ENCODE peak calls at places on chromosomes 1 and 21, in four cellular contexts. One of them, this sample, is unnamed. For H3K27me3 and H3K9me3, the result is how much of the 10 kb centered on the place peaks cover.

GRCh38 chr21:8991968-8992621 is 1529.3 kb upstream of the TPTE start:
- DNase-seq in Panc1: peak
- DNase-seq in esophagus squamous epithelium: no peak
- DNase-seq in body of pancreas: no peak
- DNase-seq in this sample: no peak

GRCh38 chr1:159924791-159925712 is at the start of gene TAGLN2:
- DNase-seq in Panc1: peak
- DNase-seq in esophagus squamous epithelium: peak
- DNase-seq in body of pancreas: peak
- DNase-seq in this sample: peak

GRCh38 chr1:26284597-26285351 is 4.9 kb downstream of the SH3BGRL3 start:
- DNase-seq in Panc1: peak
- DNase-seq in esophagus squamous epithelium: peak
- DNase-seq in body of pancreas: peak
- DNase-seq in this sample: peak

GRCh38 chr1:48182441-48182840 is 40.1 kb upstream of the SLC5A9 start:
- DNase-seq in Panc1: no peak
- DNase-seq in esophagus squamous epithelium: no peak
- DNase-seq in body of pancreas: no peak
- DNase-seq in this sample: no peak

GRCh38 chr1:3668585-3669300 is 16.4 kb downstream of the TP73 start:
- DNase-seq in Panc1: no peak
- DNase-seq in esophagus squamous epithelium: no peak
- DNase-seq in body of pancreas: peak
- DNase-seq in this sample: no peak

GRCh38 chr1:29975036-29975694 is 738.8 kb downstream of the PTPRU start:
- DNase-seq in Panc1: no peak
- DNase-seq in esophagus squamous epithelium: no peak
- DNase-seq in body of pancreas: no peak
- DNase-seq in this sample: peak

GRCh38 chr1:201536542-201536941 is 2.4 kb upstream of the NAV1 start:
- DNase-seq in Panc1: no peak
- DNase-seq in esophagus squamous epithelium: no peak
- DNase-seq in body of pancreas: no peak
- DNase-seq in this sample: no peak

GRCh38 chr1:74392848-74393247 is 119.6 kb downstream of the LRRC53 start:
- DNase-seq in Panc1: no peak
- DNase-seq in esophagus squamous epithelium: no peak
- DNase-seq in body of pancreas: no peak
- DNase-seq in this sample: no peak

GRCh38 chr1:200379431-200379755 is 30.4 kb downstream of the ZNF281 start:
- DNase-seq in Panc1: peak
- DNase-seq in esophagus squamous epithelium: no peak
- DNase-seq in body of pancreas: no peak
- DNase-seq in this sample: no peak

GRCh38 chr1:233446935-233447334 is 119.4 kb downstream of the MAP3K21 start:
- DNase-seq in Panc1: no peak
- DNase-seq in esophagus squamous epithelium: no peak
- DNase-seq in body of pancreas: no peak
- DNase-seq in this sample: no peak

GRCh38 chr1:39141925-39142324 is 62.6 kb upstream of the MACF1 start:
- DNase-seq in Panc1: no peak
- DNase-seq in esophagus squamous epithelium: no peak
- DNase-seq in body of pancreas: no peak
- DNase-seq in this sample: no peak

GRCh38 chr1:1763657-1764621 is 14.3 kb downstream of the NADK start:
- DNase-seq in Panc1: no peak
- DNase-seq in esophagus squamous epithelium: peak
- DNase-seq in body of pancreas: peak
- DNase-seq in this sample: no peak

GRCh38 chr21:17818158-17819113 is 720 bp downstream of the C21orf91 start:
- DNase-seq in Panc1: no peak
- DNase-seq in esophagus squamous epithelium: no peak
- DNase-seq in body of pancreas: peak
- DNase-seq in this sample: peak

GRCh38 chr21:35743571-35743970 is 316.8 kb downstream of the SETD4 start:
- DNase-seq in Panc1: no peak
- DNase-seq in esophagus squamous epithelium: no peak
- DNase-seq in body of pancreas: no peak
- DNase-seq in this sample: no peak

DNA sequence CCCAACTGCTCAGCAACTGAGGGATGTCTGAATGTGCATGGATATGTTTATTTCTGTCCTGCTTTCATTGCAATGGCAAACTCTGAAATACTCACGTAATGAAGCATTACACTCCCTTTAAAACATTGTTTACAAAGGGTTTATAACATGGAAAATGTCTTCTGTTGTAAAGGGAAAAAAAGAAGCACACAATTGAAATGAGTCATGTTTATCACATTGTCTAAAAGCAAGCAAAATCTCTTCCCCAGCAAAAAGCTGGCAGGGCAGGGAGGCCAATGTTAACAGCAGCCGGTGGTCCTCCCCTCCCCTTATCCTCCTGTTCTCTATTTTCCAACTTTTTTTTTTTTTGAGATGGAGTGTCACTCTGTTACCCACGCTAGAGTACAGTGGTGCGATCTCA is 3.9 kb upstream of the EFNA1 start:
- DNase-seq in Panc1: no peak
- DNase-seq in esophagus squamous epithelium: no peak
- DNase-seq in body of pancreas: no peak
- DNase-seq in this sample: no peak
- H3K27me3 ChIP-seq in Panc1: under half
- H3K27me3 ChIP-seq in esophagus squamous epithelium: under half
- H3K27me3 ChIP-seq in body of pancreas: under half
- H3K27me3 ChIP-seq in this sample: under half

DNA sequence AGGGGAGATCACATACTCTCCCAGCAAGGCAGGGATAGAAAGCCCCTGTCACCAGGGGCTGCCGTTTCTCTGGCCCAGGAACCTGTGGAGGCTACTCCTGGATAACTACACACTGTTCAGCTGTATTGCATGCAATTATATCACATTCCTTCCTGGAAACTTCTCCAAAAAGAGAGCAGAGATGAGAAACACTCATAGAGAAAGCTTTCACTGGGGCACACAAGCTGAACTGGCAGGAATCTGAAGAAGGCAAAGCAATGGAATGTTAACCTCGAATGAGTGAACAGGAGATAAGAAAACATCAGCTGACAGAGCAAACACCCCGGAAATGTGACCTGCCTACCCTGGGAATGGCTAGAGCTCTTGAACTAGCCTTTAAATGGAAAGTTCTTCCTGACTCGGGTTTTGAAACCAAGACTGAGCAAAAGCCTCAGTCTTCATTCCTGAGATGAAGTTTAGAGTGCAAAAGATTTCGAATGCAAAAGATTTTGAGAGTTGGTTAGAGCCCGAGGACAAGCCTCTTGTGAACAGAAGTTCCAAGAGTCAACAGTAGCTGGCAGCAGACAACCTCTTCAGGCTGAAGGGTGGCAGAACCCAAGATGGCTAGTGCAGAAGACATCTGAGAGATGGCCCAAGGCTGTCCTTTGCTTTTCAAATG is 32.3 kb downstream of the CCN1 start:
- DNase-seq in Panc1: peak
- DNase-seq in esophagus squamous epithelium: no peak
- DNase-seq in body of pancreas: peak
- DNase-seq in this sample: peak
- TF ChIP-seq CTCF in Panc1: peak
- TF ChIP-seq CTCF in esophagus squamous epithelium: no peak
- TF ChIP-seq CTCF in body of pancreas: peak
- TF ChIP-seq CTCF in this sample: peak

DNA sequence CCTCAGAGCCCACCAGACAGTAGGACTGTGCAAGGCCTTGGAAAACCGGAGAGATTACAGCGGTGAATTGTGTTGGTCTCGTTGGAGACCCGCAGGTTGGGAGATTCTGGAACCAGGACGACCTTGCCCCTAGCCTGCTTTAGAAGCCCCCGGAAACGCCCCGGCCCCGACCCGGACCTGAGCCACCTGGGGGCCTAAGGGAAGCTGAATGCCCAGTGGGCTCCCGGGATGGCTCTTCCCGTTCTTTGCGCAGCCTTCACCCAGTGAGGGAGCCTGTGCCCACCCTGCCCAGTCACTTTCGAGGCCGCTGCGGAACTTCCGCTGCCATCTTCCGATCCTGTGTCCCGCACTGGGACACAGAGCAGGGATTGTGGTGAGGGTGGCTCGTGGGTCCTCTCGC is 254.4 kb downstream of the FAM72C start:
- DNase-seq in Panc1: no peak
- DNase-seq in esophagus squamous epithelium: no peak
- DNase-seq in body of pancreas: no peak
- DNase-seq in this sample: no peak
- H3K9me3 ChIP-seq in Panc1: under half
- H3K9me3 ChIP-seq in esophagus squamous epithelium: under half
- H3K9me3 ChIP-seq in body of pancreas: under half
- H3K9me3 ChIP-seq in this sample: under half

GRCh38 chr1:167420510-167420909 is 97.8 kb downstream of the CD247 start:
- DNase-seq in Panc1: no peak
- DNase-seq in esophagus squamous epithelium: no peak
- DNase-seq in body of pancreas: no peak
- DNase-seq in this sample: no peak

GRCh38 chr1:167412920-167413319 is 105.4 kb downstream of the CD247 start:
- DNase-seq in Panc1: no peak
- DNase-seq in esophagus squamous epithelium: no peak
- DNase-seq in body of pancreas: peak
- DNase-seq in this sample: no peak

GRCh38 chr1:167413328-167413727 is 105.0 kb downstream of the CD247 start:
- DNase-seq in Panc1: no peak
- DNase-seq in esophagus squamous epithelium: no peak
- DNase-seq in body of pancreas: peak
- DNase-seq in this sample: no peak

GRCh38 chr1:167416506-167416905 is 101.8 kb downstream of the CD247 start:
- DNase-seq in Panc1: no peak
- DNase-seq in esophagus squamous epithelium: no peak
- DNase-seq in body of pancreas: no peak
- DNase-seq in this sample: no peak

DNA sequence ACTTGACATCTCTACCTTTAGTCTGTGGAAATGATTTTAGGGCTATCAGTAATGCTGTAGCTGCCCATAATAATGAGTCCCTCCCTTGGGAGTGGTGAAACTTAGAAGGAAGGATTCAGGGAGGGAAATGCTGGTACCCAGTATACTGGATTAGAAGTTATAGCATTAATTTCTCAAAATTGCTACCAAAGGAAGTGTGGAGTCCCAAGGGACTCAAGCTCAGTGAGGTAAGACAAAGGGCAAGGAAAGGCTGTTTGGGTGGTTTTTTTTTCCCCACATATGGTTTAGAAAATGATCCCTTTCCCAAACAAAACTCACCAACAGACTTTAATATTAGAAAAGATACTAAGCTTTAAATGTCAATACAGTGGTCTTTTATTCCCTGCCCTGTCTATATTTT is 99.9 kb downstream of the CD247 start:
- DNase-seq in Panc1: no peak
- DNase-seq in esophagus squamous epithelium: no peak
- DNase-seq in body of pancreas: no peak
- DNase-seq in this sample: peak
- H3K27me3 ChIP-seq in Panc1: under half
- H3K27me3 ChIP-seq in esophagus squamous epithelium: under half
- H3K27me3 ChIP-seq in body of pancreas: under half
- H3K27me3 ChIP-seq in this sample: under half

GRCh38 chr21:27425172-27425571 is 458.3 kb upstream of the ADAMTS5 start:
- DNase-seq in Panc1: no peak
- DNase-seq in esophagus squamous epithelium: no peak
- DNase-seq in body of pancreas: no peak
- DNase-seq in this sample: peak
- TF ChIP-seq CTCF in Panc1: no peak
- TF ChIP-seq CTCF in esophagus squamous epithelium: no peak
- TF ChIP-seq CTCF in body of pancreas: no peak
- TF ChIP-seq CTCF in this sample: peak

GRCh38 chr1:202953412-202953811 is 4.7 kb downstream of the ADIPOR1 start:
- DNase-seq in Panc1: no peak
- DNase-seq in esophagus squamous epithelium: no peak
- DNase-seq in body of pancreas: no peak
- DNase-seq in this sample: no peak

GRCh38 chr1:202957733-202958543 is at the start of gene ADIPOR1:
- DNase-seq in Panc1: no peak
- DNase-seq in esophagus squamous epithelium: peak
- DNase-seq in body of pancreas: peak
- DNase-seq in this sample: peak

GRCh38 chr1:202954057-202954745 is 3.9 kb downstream of the ADIPOR1 start:
- DNase-seq in Panc1: no peak
- DNase-seq in esophagus squamous epithelium: no peak
- DNase-seq in body of pancreas: no peak
- DNase-seq in this sample: no peak

GRCh38 chr1:202951437-202951836 is 6.7 kb downstream of the ADIPOR1 start:
- DNase-seq in Panc1: no peak
- DNase-seq in esophagus squamous epithelium: no peak
- DNase-seq in body of pancreas: no peak
- DNase-seq in this sample: peak

GRCh38 chr1:202952818-202953217 is 5.3 kb downstream of the ADIPOR1 start:
- DNase-seq in Panc1: no peak
- DNase-seq in esophagus squamous epithelium: no peak
- DNase-seq in body of pancreas: peak
- DNase-seq in this sample: no peak
- H3K9me3 ChIP-seq in Panc1: under half
- H3K9me3 ChIP-seq in esophagus squamous epithelium: under half
- H3K9me3 ChIP-seq in body of pancreas: under half
- H3K9me3 ChIP-seq in this sample: under half

DNA sequence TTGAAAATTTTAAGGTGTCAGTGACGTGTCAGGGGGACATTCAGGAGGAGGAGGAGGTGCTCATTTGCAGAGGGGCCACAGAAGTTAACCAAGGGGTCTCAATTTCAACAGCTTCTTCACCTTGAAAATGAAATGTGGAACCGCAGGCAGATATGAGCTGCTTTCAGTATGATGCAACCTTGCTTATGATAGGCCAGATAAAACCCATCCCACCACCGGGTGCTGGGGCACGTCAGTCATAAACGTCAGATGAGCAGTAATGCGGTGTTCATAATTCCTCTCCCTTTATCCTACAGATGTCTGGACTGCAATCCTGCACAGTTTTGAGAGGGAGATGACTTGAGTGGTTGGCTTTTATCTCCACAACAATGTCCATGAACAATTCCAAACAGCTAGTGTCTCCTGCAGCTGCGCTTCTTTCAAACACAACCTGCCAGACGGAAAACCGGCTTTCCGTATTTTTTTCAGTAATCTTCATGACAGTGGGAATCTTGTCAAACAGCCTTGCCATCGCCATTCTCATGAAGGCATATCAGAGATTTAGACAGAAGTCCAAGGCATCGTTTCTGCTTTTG is 1.7 kb downstream of the PTGFR start:
- DNase-seq in Panc1: no peak
- DNase-seq in esophagus squamous epithelium: no peak
- DNase-seq in body of pancreas: no peak
- DNase-seq in this sample: peak
- H3K27me3 ChIP-seq in Panc1: under half
- H3K27me3 ChIP-seq in esophagus squamous epithelium: under half
- H3K27me3 ChIP-seq in body of pancreas: under half
- H3K27me3 ChIP-seq in this sample: under half

This sample was measured in A673.